ENCODE peak calls at places on chromosomes 13 and 19, in ten cellular contexts. One of them, this sample, is unnamed.
A peak's percentile ranks its signal among the peaks of the same experiment; 100 is the strongest.

GRCh38 chr19:40650749-40651305 is 39.6 kb downstream of the NUMBL start:
- DNase-seq in A549: no peak
- DNase-seq in endodermal cell: no peak
- DNase-seq in right lobe of liver: no peak
- DNase-seq in left ventricle myocardium inferior: no peak
- DNase-seq in astrocyte of the cerebellum: peak; percentile 82
- DNase-seq in AG04449: no peak
- DNase-seq in fibroblast of lung: peak; percentile 94
- DNase-seq in heart right ventricle: peak; percentile 51
- DNase-seq in psoas muscle: peak; percentile 47
- DNase-seq in this sample: no peak

GRCh38 chr13:114130708-114131580 is 1.5 kb downstream of the RASA3 start:
- DNase-seq in fibroblast of lung: peak; percentile 82
- DNase-seq in astrocyte of the cerebellum: peak; percentile 85
- DNase-seq in AG04449: no peak
- DNase-seq in right lobe of liver: peak; percentile 48
- DNase-seq in psoas muscle: peak; percentile 76
- DNase-seq in endodermal cell: peak; percentile 79
- DNase-seq in heart right ventricle: peak; percentile 53
- DNase-seq in A549: peak; percentile 18
- DNase-seq in left ventricle myocardium inferior: peak; percentile 55
- DNase-seq in this sample: peak; percentile 56

GRCh38 chr13:112686364-112686763 is 3.5 kb upstream of the ATP11A start:
- DNase-seq in psoas muscle: no peak
- DNase-seq in heart right ventricle: no peak
- DNase-seq in AG04449: no peak
- DNase-seq in astrocyte of the cerebellum: no peak
- DNase-seq in right lobe of liver: no peak
- DNase-seq in left ventricle myocardium inferior: no peak
- DNase-seq in A549: no peak
- DNase-seq in fibroblast of lung: no peak
- DNase-seq in endodermal cell: peak; percentile 34
- DNase-seq in this sample: no peak

GRCh38 chr19:55369651-55370304 is 485 bp downstream of the IL11 start:
- DNase-seq in right lobe of liver: no peak
- DNase-seq in astrocyte of the cerebellum: no peak
- DNase-seq in endodermal cell: peak; percentile 95
- DNase-seq in AG04449: no peak
- DNase-seq in left ventricle myocardium inferior: no peak
- DNase-seq in A549: peak; percentile 86
- DNase-seq in psoas muscle: no peak
- DNase-seq in heart right ventricle: no peak
- DNase-seq in fibroblast of lung: peak; percentile 58
- DNase-seq in this sample: peak; percentile 30

GRCh38 chr13:62643007-62643483 is 1227.4 kb upstream of the PCDH20 start:
- DNase-seq in right lobe of liver: no peak
- DNase-seq in endodermal cell: no peak
- DNase-seq in A549: peak; percentile 76
- DNase-seq in AG04449: no peak
- DNase-seq in left ventricle myocardium inferior: no peak
- DNase-seq in heart right ventricle: no peak
- DNase-seq in psoas muscle: no peak
- DNase-seq in astrocyte of the cerebellum: no peak
- DNase-seq in fibroblast of lung: peak; percentile 15
- DNase-seq in this sample: no peak

GRCh38 chr19:48815870-48816501 is 5.2 kb upstream of the BCAT2 start:
- DNase-seq in left ventricle myocardium inferior: no peak
- DNase-seq in heart right ventricle: no peak
- DNase-seq in AG04449: no peak
- DNase-seq in A549: peak; percentile 81
- DNase-seq in right lobe of liver: no peak
- DNase-seq in astrocyte of the cerebellum: no peak
- DNase-seq in fibroblast of lung: no peak
- DNase-seq in psoas muscle: no peak
- DNase-seq in endodermal cell: no peak
- DNase-seq in this sample: no peak

GRCh38 chr19:42074513-42075363 is 1.2 kb upstream of the ZNF574 start:
- DNase-seq in left ventricle myocardium inferior: no peak
- DNase-seq in psoas muscle: no peak
- DNase-seq in fibroblast of lung: no peak
- DNase-seq in AG04449: no peak
- DNase-seq in endodermal cell: no peak
- DNase-seq in right lobe of liver: no peak
- DNase-seq in heart right ventricle: no peak
- DNase-seq in A549: peak; percentile 68
- DNase-seq in astrocyte of the cerebellum: no peak
- DNase-seq in this sample: no peak

GRCh38 chr13:23960566-23961156 is 63.4 kb upstream of the C1QTNF9B start:
- DNase-seq in astrocyte of the cerebellum: no peak
- DNase-seq in left ventricle myocardium inferior: no peak
- DNase-seq in fibroblast of lung: peak; percentile 63
- DNase-seq in right lobe of liver: no peak
- DNase-seq in endodermal cell: peak; percentile 65
- DNase-seq in A549: peak; percentile 39
- DNase-seq in heart right ventricle: no peak
- DNase-seq in psoas muscle: no peak
- DNase-seq in AG04449: no peak
- DNase-seq in this sample: peak; percentile 40

GRCh38 chr13:78753457-78753856 is 94.5 kb upstream of the OBI1 start:
- DNase-seq in endodermal cell: no peak
- DNase-seq in A549: no peak
- DNase-seq in astrocyte of the cerebellum: no peak
- DNase-seq in right lobe of liver: no peak
- DNase-seq in left ventricle myocardium inferior: no peak
- DNase-seq in psoas muscle: no peak
- DNase-seq in fibroblast of lung: no peak
- DNase-seq in heart right ventricle: no peak
- DNase-seq in AG04449: no peak
- DNase-seq in this sample: no peak

GRCh38 chr13:20371825-20372224 is 139.7 kb upstream of the GJB6 start:
- DNase-seq in fibroblast of lung: no peak
- DNase-seq in AG04449: no peak
- DNase-seq in A549: no peak
- DNase-seq in astrocyte of the cerebellum: no peak
- DNase-seq in right lobe of liver: no peak
- DNase-seq in endodermal cell: peak; percentile 24
- DNase-seq in psoas muscle: no peak
- DNase-seq in left ventricle myocardium inferior: no peak
- DNase-seq in heart right ventricle: no peak
- DNase-seq in this sample: no peak

GRCh38 chr13:108176685-108177274 is 38.6 kb downstream of the LIG4 start:
- DNase-seq in A549: peak; percentile 25
- DNase-seq in endodermal cell: peak; percentile 85
- DNase-seq in astrocyte of the cerebellum: no peak
- DNase-seq in AG04449: no peak
- DNase-seq in left ventricle myocardium inferior: no peak
- DNase-seq in psoas muscle: no peak
- DNase-seq in fibroblast of lung: peak; percentile 12
- DNase-seq in right lobe of liver: no peak
- DNase-seq in heart right ventricle: no peak
- DNase-seq in this sample: peak; percentile 51
- TF ChIP-seq CTCF in A549: no peak
- TF ChIP-seq CTCF in endodermal cell: peak; percentile 86
- TF ChIP-seq CTCF in astrocyte of the cerebellum: peak; percentile 18
- TF ChIP-seq CTCF in AG04449: no peak
- TF ChIP-seq CTCF in left ventricle myocardium inferior: peak; percentile 38
- TF ChIP-seq CTCF in psoas muscle: peak; percentile 31
- TF ChIP-seq CTCF in fibroblast of lung: peak; percentile 53
- TF ChIP-seq CTCF in right lobe of liver: peak; percentile 38
- TF ChIP-seq CTCF in heart right ventricle: peak; percentile 11
- TF ChIP-seq CTCF in this sample: peak; percentile 77

DNA sequence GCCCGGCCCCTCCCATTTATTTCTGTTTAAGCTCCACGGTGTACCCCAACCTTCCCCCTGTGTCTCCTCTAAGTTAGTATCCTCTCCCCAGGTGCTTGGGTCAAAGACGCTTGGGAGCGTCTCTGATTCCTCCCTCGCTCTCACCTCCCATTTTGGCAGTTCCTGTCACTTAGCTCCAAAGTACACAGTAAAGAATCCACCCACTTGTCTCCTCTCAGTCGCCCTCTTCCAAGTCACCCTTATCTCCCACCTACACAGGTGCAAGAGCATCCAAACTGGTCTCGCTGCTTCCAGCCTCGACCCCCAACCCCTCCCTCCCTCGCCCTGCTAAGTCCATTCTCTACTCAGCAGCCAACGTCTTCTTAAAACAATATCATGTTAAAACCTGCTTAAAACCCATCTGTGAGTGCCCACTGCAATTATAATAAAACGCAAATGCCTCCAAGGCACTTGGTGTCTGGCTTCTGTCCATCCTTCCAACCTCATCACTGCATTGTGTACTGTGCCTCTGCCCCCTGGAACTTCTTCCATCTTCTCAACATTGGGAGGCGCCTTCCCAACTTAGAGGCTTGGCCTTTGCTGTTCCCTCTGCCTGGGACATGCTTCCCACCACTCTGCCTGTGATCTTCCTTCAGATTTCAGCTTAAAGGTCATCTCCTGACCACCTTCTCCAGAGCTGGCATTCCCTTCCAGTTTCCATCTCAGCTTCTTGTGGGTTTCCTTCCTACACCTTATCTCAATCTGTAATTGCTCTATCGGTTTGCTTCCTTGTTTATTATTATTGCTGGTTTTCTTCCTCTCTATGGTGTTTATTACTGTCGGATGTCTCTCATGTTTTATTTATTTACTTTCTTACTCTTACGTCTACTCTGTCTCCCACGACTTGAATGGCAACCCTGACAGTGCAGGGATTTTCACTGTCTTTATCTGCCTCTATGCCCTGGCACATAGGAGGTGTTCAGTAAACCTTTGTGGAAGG is 9.5 kb upstream of the KLK14 start:
- DNase-seq in A549: no peak
- DNase-seq in astrocyte of the cerebellum: no peak
- DNase-seq in left ventricle myocardium inferior: no peak
- DNase-seq in psoas muscle: no peak
- DNase-seq in right lobe of liver: no peak
- DNase-seq in heart right ventricle: no peak
- DNase-seq in AG04449: no peak
- DNase-seq in endodermal cell: no peak
- DNase-seq in fibroblast of lung: no peak
- DNase-seq in this sample: no peak
- TF ChIP-seq CTCF in A549: no peak
- TF ChIP-seq CTCF in astrocyte of the cerebellum: no peak
- TF ChIP-seq CTCF in left ventricle myocardium inferior: no peak
- TF ChIP-seq CTCF in psoas muscle: no peak
- TF ChIP-seq CTCF in right lobe of liver: no peak
- TF ChIP-seq CTCF in heart right ventricle: no peak
- TF ChIP-seq CTCF in AG04449: no peak
- TF ChIP-seq CTCF in endodermal cell: no peak
- TF ChIP-seq CTCF in fibroblast of lung: no peak
- TF ChIP-seq CTCF in this sample: no peak

GRCh38 chr13:50073340-50073739 is 58.1 kb downstream of the KCNRG start:
- DNase-seq in heart right ventricle: no peak
- DNase-seq in astrocyte of the cerebellum: no peak
- DNase-seq in fibroblast of lung: peak; percentile 26
- DNase-seq in left ventricle myocardium inferior: no peak
- DNase-seq in psoas muscle: no peak
- DNase-seq in right lobe of liver: no peak
- DNase-seq in A549: no peak
- DNase-seq in AG04449: no peak
- DNase-seq in endodermal cell: no peak
- DNase-seq in this sample: no peak

GRCh38 chr13:50069255-50069654 is 54.0 kb downstream of the KCNRG start:
- DNase-seq in AG04449: no peak
- DNase-seq in right lobe of liver: no peak
- DNase-seq in heart right ventricle: no peak
- DNase-seq in A549: no peak
- DNase-seq in left ventricle myocardium inferior: no peak
- DNase-seq in psoas muscle: no peak
- DNase-seq in astrocyte of the cerebellum: no peak
- DNase-seq in fibroblast of lung: peak; percentile 66
- DNase-seq in endodermal cell: no peak
- DNase-seq in this sample: no peak

GRCh38 chr13:50072676-50073075 is 57.4 kb downstream of the KCNRG start:
- DNase-seq in right lobe of liver: no peak
- DNase-seq in astrocyte of the cerebellum: no peak
- DNase-seq in left ventricle myocardium inferior: no peak
- DNase-seq in psoas muscle: no peak
- DNase-seq in fibroblast of lung: peak; percentile 33
- DNase-seq in heart right ventricle: no peak
- DNase-seq in AG04449: no peak
- DNase-seq in A549: no peak
- DNase-seq in endodermal cell: no peak
- DNase-seq in this sample: no peak

GRCh38 chr13:50068508-50068907 is 53.3 kb downstream of the KCNRG start:
- DNase-seq in endodermal cell: no peak
- DNase-seq in right lobe of liver: no peak
- DNase-seq in A549: no peak
- DNase-seq in astrocyte of the cerebellum: no peak
- DNase-seq in AG04449: no peak
- DNase-seq in fibroblast of lung: peak; percentile 28
- DNase-seq in psoas muscle: no peak
- DNase-seq in left ventricle myocardium inferior: no peak
- DNase-seq in heart right ventricle: no peak
- DNase-seq in this sample: no peak

DNA sequence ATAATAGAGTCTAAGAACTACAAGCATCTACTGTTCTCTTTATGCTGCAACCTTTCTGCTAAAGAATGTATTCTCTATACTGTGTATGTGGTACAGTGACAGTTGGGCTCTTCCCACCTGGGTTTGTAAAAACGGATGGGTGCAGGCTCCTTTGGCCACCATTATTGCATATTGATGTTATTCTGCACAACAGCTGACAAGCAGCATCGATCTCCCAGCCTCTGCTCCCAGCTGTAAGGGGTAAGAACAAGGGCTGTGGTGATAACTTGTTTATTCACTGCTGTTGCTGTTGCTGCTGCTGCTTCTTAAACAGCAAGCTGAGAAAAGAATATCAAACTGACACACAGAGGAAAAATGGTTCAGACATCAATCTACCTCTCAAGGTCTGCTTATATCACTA is 56.2 kb downstream of the KCNRG start:
- DNase-seq in heart right ventricle: no peak
- DNase-seq in endodermal cell: no peak
- DNase-seq in AG04449: no peak
- DNase-seq in A549: no peak
- DNase-seq in right lobe of liver: no peak
- DNase-seq in psoas muscle: no peak
- DNase-seq in astrocyte of the cerebellum: no peak
- DNase-seq in left ventricle myocardium inferior: no peak
- DNase-seq in fibroblast of lung: peak; percentile 45
- DNase-seq in this sample: no peak
- TF ChIP-seq CTCF in heart right ventricle: no peak
- TF ChIP-seq CTCF in endodermal cell: no peak
- TF ChIP-seq CTCF in AG04449: no peak
- TF ChIP-seq CTCF in A549: no peak
- TF ChIP-seq CTCF in right lobe of liver: no peak
- TF ChIP-seq CTCF in psoas muscle: no peak
- TF ChIP-seq CTCF in astrocyte of the cerebellum: no peak
- TF ChIP-seq CTCF in left ventricle myocardium inferior: no peak
- TF ChIP-seq CTCF in fibroblast of lung: no peak
- TF ChIP-seq CTCF in this sample: no peak

DNA sequence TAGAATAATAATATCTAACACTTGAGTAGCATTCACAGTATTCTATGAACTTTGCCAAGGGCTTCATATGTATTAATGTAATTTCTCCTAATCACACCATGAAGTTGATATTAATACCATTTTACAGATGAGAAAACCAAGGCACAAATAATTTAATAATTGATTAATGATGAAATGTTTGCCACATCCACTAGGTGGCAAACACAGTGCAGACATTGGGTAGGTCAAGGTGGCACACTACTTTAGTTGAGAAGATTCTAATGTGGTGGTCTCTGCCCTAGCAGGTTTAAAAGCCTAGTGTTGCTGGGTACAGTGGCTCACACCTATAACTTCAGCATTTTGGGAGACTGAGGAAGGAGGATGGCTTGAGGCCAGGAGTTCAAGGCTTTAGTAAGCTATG is 412.4 kb downstream of the SUCLA2 start:
- DNase-seq in fibroblast of lung: no peak
- DNase-seq in psoas muscle: no peak
- DNase-seq in AG04449: no peak
- DNase-seq in heart right ventricle: no peak
- DNase-seq in left ventricle myocardium inferior: no peak
- DNase-seq in right lobe of liver: no peak
- DNase-seq in endodermal cell: no peak
- DNase-seq in astrocyte of the cerebellum: no peak
- DNase-seq in A549: no peak
- DNase-seq in this sample: no peak
- TF ChIP-seq CTCF in fibroblast of lung: no peak
- TF ChIP-seq CTCF in psoas muscle: peak; percentile 10
- TF ChIP-seq CTCF in AG04449: no peak
- TF ChIP-seq CTCF in heart right ventricle: peak; percentile 8
- TF ChIP-seq CTCF in left ventricle myocardium inferior: no peak
- TF ChIP-seq CTCF in right lobe of liver: no peak
- TF ChIP-seq CTCF in endodermal cell: peak; percentile 68
- TF ChIP-seq CTCF in astrocyte of the cerebellum: no peak
- TF ChIP-seq CTCF in A549: no peak
- TF ChIP-seq CTCF in this sample: peak; percentile 55

This sample was measured in endothelial cell.